ENCODE peak calls at places on chromosomes 2 and 18, in six cellular contexts. Z is Peyer's patch, G is HFF-Myc, N is AG04449, A is neural crest cell, L is left lung. S is an unnamed sample.

GRCh38 chr2:96685592-96686459 is 43.3 kb downstream of the FER1L5 start:
- DNase-seq in N (no peak), G (no peak), A (no peak), Z (peak), L (no peak), S (peak)

GRCh38 chr2:47785986-47786385 is 3.0 kb downstream of the MSH6 start:
- DNase-seq in N (no peak), L (no peak), A (no peak), Z (no peak), G (no peak), S (no peak)

GRCh38 chr2:222255090-222255489 is 43.7 kb downstream of the PAX3 start:
- DNase-seq in N (no peak), Z (no peak), L (no peak), A (no peak), G (no peak), S (no peak)

GRCh38 chr18:79182047-79182713 is 113.0 kb downstream of the ATP9B start:
- DNase-seq in N (no peak), G (no peak), L (no peak), Z (no peak), A (no peak), S (no peak)

GRCh38 chr2:128414351-128414750 is 95.7 kb upstream of the HS6ST1 start:
- DNase-seq in N (no peak), A (no peak), L (no peak), G (no peak), Z (peak), S (no peak)

GRCh38 chr2:218465987-218466633 is 47.2 kb downstream of the VIL1 start:
- DNase-seq in Z (no peak), N (no peak), L (no peak), G (no peak), A (no peak), S (no peak)

GRCh38 chr2:105813045-105813315 is 68.3 kb downstream of the NCK2 start:
- DNase-seq in Z (no peak), N (no peak), G (no peak), L (no peak), A (no peak), S (no peak)

GRCh38 chr2:198387677-198388076 is 583.3 kb downstream of the PLCL1 start:
- DNase-seq in Z (no peak), L (no peak), A (no peak), N (no peak), G (no peak), S (no peak)

GRCh38 chr2:134791606-134792005 is 46.8 kb upstream of the ACMSD start:
- DNase-seq in N (no peak), Z (no peak), L (no peak), A (no peak), G (no peak), S (no peak)

GRCh38 chr2:191869178-191869577 is 22.3 kb upstream of the CAVIN2 start:
- DNase-seq in G (no peak), Z (no peak), A (peak), L (no peak), N (no peak), S (no peak)
- TF ChIP-seq CTCF in G (peak), Z (no peak), A (peak), L (no peak), N (peak), S (no peak)

GRCh38 chr2:240407090-240407489 is 28.4 kb upstream of the GPC1 start:
- DNase-seq in G (no peak), Z (no peak), A (no peak), N (no peak), L (no peak), S (no peak)

GRCh38 chr2:240403358-240404104 is 31.9 kb upstream of the GPC1 start:
- DNase-seq in Z (no peak), L (peak), A (no peak), N (no peak), G (no peak), S (no peak)

GRCh38 chr2:240404174-240404852 is 31.1 kb upstream of the GPC1 start:
- DNase-seq in N (no peak), L (peak), G (no peak), Z (no peak), A (no peak), S (no peak)

GRCh38 chr2:240405133-240405532 is 30.3 kb upstream of the GPC1 start:
- DNase-seq in A (no peak), N (no peak), L (peak), G (no peak), Z (no peak), S (no peak)

GRCh38 chr2:240405654-240406313 is 29.7 kb upstream of the GPC1 start:
- DNase-seq in Z (no peak), N (no peak), G (no peak), L (peak), A (no peak), S (no peak)
- TF ChIP-seq CTCF in Z (no peak), N (no peak), G (no peak), L (no peak), A (no peak), S (no peak)

GRCh38 chr2:147122944-147123343 is 721.9 kb upstream of the ACVR2A start:
- DNase-seq in G (no peak), L (no peak), Z (no peak), A (no peak), N (no peak), S (no peak)
- TF ChIP-seq CTCF in G (no peak), L (no peak), Z (no peak), A (no peak), N (no peak), S (no peak)

DNA sequence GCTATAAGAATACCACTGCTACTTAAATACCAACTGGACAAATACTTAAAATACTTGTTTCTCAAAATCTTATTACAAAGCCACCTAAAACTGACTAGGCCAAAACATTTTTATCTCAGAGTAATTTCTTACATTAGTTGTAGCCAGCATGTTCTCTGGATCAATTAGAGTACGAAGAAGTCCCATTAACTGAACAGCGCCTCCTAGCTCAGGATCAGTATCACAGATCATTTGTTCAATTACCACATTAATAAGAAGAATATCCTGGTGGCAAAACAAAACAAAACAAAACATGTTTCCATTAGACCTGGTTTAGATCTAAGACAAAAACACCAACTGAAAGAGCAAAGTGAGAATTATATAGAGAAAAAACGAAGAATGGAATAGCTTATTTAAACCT is 36.0 kb downstream of the PPP4R3B start:
- DNase-seq in A (no peak), N (no peak), G (no peak), Z (no peak), L (no peak), S (no peak)
- TF ChIP-seq CTCF in A (peak), N (no peak), G (peak), Z (no peak), L (no peak), S (no peak)

GRCh38 chr2:199470672-199471442 is 13.1 kb upstream of the SATB2 start:
- DNase-seq in L (no peak), N (no peak), Z (no peak), G (no peak), A (no peak), S (no peak)

GRCh38 chr2:199470361-199470671 is 12.6 kb upstream of the SATB2 start:
- DNase-seq in G (no peak), L (no peak), A (no peak), Z (no peak), N (no peak), S (no peak)

GRCh38 chr2:199468561-199469513 is 11.1 kb upstream of the SATB2 start:
- DNase-seq in A (no peak), G (no peak), Z (no peak), N (no peak), L (peak), S (no peak)

GRCh38 chr2:199469514-199470360 is 12.0 kb upstream of the SATB2 start:
- DNase-seq in G (no peak), N (no peak), L (no peak), A (no peak), Z (no peak), S (no peak)

GRCh38 chr2:199471443-199472057 is 13.8 kb upstream of the SATB2 start:
- DNase-seq in L (peak), A (peak), G (no peak), N (no peak), Z (peak), S (no peak)
- TF ChIP-seq CTCF in L (peak), A (peak), G (peak), N (peak), Z (peak), S (peak)

DNA sequence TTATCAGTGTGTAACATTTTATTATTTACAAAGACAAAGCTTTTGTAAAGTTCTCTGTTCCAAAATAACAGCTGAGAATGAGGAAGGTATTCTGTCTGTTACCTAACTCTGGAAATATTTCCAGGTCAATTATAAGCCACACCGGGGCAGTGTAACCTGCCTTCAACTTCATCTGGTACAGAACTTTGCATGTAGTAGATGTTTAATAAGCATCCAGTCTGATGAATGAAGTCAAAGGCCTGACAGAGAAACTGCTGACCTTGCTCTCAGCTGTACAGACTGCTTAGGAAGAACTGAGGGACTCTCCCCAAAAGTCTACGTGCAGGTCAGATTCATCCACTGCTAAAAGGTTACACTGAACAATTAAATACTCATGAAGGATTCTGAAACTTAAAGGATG is 43.3 kb downstream of the WDFY1 start:
- DNase-seq in G (no peak), Z (no peak), A (no peak), L (no peak), N (no peak), S (no peak)
- TF ChIP-seq CTCF in G (no peak), Z (no peak), A (no peak), L (no peak), N (no peak), S (no peak)

S was measured in mesothelial cell of epicardium.